ENCODE peak calls at places on chromosomes 2 and 18, in nine cellular contexts. One of them, this sample, is unnamed.

GRCh38 chr2:30216157-30216556 is 15.2 kb upstream of the LBH start:
- DNase-seq in HT-29: no peak
- DNase-seq in NCI-H1048: no peak
- DNase-seq in NCI-H1092 treated with DMSO at 0.1 percent for 48 hours: no peak
- DNase-seq in occipital lobe: no peak
- DNase-seq in glutamatergic neuron: no peak
- DNase-seq in vagina: no peak
- DNase-seq in NAMALWA: no peak
- DNase-seq in BE2C: no peak
- DNase-seq in this sample: no peak

GRCh38 chr2:174400853-174401252 is 5.3 kb downstream of the SCRN3 start:
- DNase-seq in HT-29: no peak
- DNase-seq in NCI-H1048: no peak
- DNase-seq in NCI-H1092 treated with DMSO at 0.1 percent for 48 hours: no peak
- DNase-seq in occipital lobe: no peak
- DNase-seq in glutamatergic neuron: no peak
- DNase-seq in vagina: no peak
- DNase-seq in NAMALWA: no peak
- DNase-seq in BE2C: no peak
- DNase-seq in this sample: no peak

GRCh38 chr2:238287702-238288649 is at the start of gene PER2:
- DNase-seq in HT-29: peak
- DNase-seq in NCI-H1048: no peak
- DNase-seq in NCI-H1092 treated with DMSO at 0.1 percent for 48 hours: peak
- DNase-seq in occipital lobe: peak
- DNase-seq in glutamatergic neuron: no peak
- DNase-seq in vagina: no peak
- DNase-seq in NAMALWA: peak
- DNase-seq in BE2C: peak
- DNase-seq in this sample: peak

GRCh38 chr2:3270095-3270478 is 107.5 kb downstream of the EIPR1 start:
- DNase-seq in HT-29: no peak
- DNase-seq in NCI-H1048: no peak
- DNase-seq in NCI-H1092 treated with DMSO at 0.1 percent for 48 hours: no peak
- DNase-seq in occipital lobe: no peak
- DNase-seq in glutamatergic neuron: no peak
- DNase-seq in vagina: no peak
- DNase-seq in NAMALWA: no peak
- DNase-seq in BE2C: no peak
- DNase-seq in this sample: no peak

GRCh38 chr2:51919395-51919794 is 887.5 kb upstream of the NRXN1 start:
- DNase-seq in HT-29: no peak
- DNase-seq in NCI-H1048: no peak
- DNase-seq in NCI-H1092 treated with DMSO at 0.1 percent for 48 hours: no peak
- DNase-seq in occipital lobe: no peak
- DNase-seq in glutamatergic neuron: no peak
- DNase-seq in vagina: no peak
- DNase-seq in NAMALWA: no peak
- DNase-seq in BE2C: no peak
- DNase-seq in this sample: peak

GRCh38 chr2:127093648-127094210 is 13.2 kb downstream of the BIN1 start:
- DNase-seq in HT-29: no peak
- DNase-seq in NCI-H1048: no peak
- DNase-seq in NCI-H1092 treated with DMSO at 0.1 percent for 48 hours: no peak
- DNase-seq in occipital lobe: no peak
- DNase-seq in glutamatergic neuron: peak
- DNase-seq in vagina: no peak
- DNase-seq in NAMALWA: no peak
- DNase-seq in BE2C: no peak
- DNase-seq in this sample: no peak

GRCh38 chr2:206031162-206031784 is 54.7 kb downstream of the INO80D start:
- DNase-seq in HT-29: no peak
- DNase-seq in NCI-H1048: no peak
- DNase-seq in NCI-H1092 treated with DMSO at 0.1 percent for 48 hours: no peak
- DNase-seq in occipital lobe: no peak
- DNase-seq in glutamatergic neuron: no peak
- DNase-seq in vagina: no peak
- DNase-seq in NAMALWA: no peak
- DNase-seq in BE2C: no peak
- DNase-seq in this sample: peak

GRCh38 chr2:46336560-46336959 is 39.4 kb downstream of the EPAS1 start:
- DNase-seq in HT-29: no peak
- DNase-seq in NCI-H1048: no peak
- DNase-seq in NCI-H1092 treated with DMSO at 0.1 percent for 48 hours: no peak
- DNase-seq in occipital lobe: no peak
- DNase-seq in glutamatergic neuron: no peak
- DNase-seq in vagina: no peak
- DNase-seq in NAMALWA: no peak
- DNase-seq in BE2C: peak
- DNase-seq in this sample: peak

GRCh38 chr2:62099050-62099449 is 96.9 kb upstream of the B3GNT2 start:
- DNase-seq in HT-29: no peak
- DNase-seq in NCI-H1048: no peak
- DNase-seq in NCI-H1092 treated with DMSO at 0.1 percent for 48 hours: no peak
- DNase-seq in occipital lobe: no peak
- DNase-seq in glutamatergic neuron: no peak
- DNase-seq in vagina: no peak
- DNase-seq in NAMALWA: peak
- DNase-seq in BE2C: no peak
- DNase-seq in this sample: no peak

GRCh38 chr18:9333441-9334350 is 877 bp upstream of the TWSG1 start:
- DNase-seq in HT-29: no peak
- DNase-seq in NCI-H1048: peak
- DNase-seq in NCI-H1092 treated with DMSO at 0.1 percent for 48 hours: no peak
- DNase-seq in occipital lobe: no peak
- DNase-seq in glutamatergic neuron: peak
- DNase-seq in vagina: peak
- DNase-seq in NAMALWA: no peak
- DNase-seq in BE2C: no peak
- DNase-seq in this sample: peak

GRCh38 chr2:217356795-217357194 is 496.9 kb upstream of the TNP1 start:
- DNase-seq in HT-29: no peak
- DNase-seq in NCI-H1048: no peak
- DNase-seq in NCI-H1092 treated with DMSO at 0.1 percent for 48 hours: no peak
- DNase-seq in occipital lobe: no peak
- DNase-seq in glutamatergic neuron: no peak
- DNase-seq in vagina: no peak
- DNase-seq in NAMALWA: no peak
- DNase-seq in BE2C: no peak
- DNase-seq in this sample: no peak

GRCh38 chr18:25332002-25332401 is 20.0 kb downstream of the ZNF521 start:
- DNase-seq in HT-29: no peak
- DNase-seq in NCI-H1048: no peak
- DNase-seq in NCI-H1092 treated with DMSO at 0.1 percent for 48 hours: no peak
- DNase-seq in occipital lobe: no peak
- DNase-seq in glutamatergic neuron: no peak
- DNase-seq in vagina: no peak
- DNase-seq in NAMALWA: no peak
- DNase-seq in BE2C: no peak
- DNase-seq in this sample: no peak

GRCh38 chr2:172011814-172012580 is 12.2 kb downstream of the METAP1D start:
- DNase-seq in HT-29: no peak
- DNase-seq in NCI-H1048: no peak
- DNase-seq in NCI-H1092 treated with DMSO at 0.1 percent for 48 hours: no peak
- DNase-seq in occipital lobe: no peak
- DNase-seq in glutamatergic neuron: peak
- DNase-seq in vagina: no peak
- DNase-seq in NAMALWA: no peak
- DNase-seq in BE2C: no peak
- DNase-seq in this sample: no peak

This sample was measured in foreskin fibroblast.